ENCODE peak calls at places on chromosomes 6 and 20, in nine cellular contexts. F is retina; P is HEK293T; W is H54; E is myocyte; G is activated T-helper 1 cell treated with anti-CD3 and anti-CD28 coated beads, Interleukin-2, amount 50 U/mL, for 16 hours; I is NCI-H1092 treated with DMSO at 0.1 percent for 48 hours; R is astrocyte of the cerebellum; Y is H4. T is an unnamed sample.

GRCh38 chr6:90146914-90147668 is 149.6 kb downstream of the BACH2 start:
- DNase-seq in F (no peak), P (no peak), W (no peak), E (no peak), G (no peak), I (no peak), R (no peak), Y (no peak), T (no peak)

GRCh38 chr20:9301129-9302072 is 213.0 kb upstream of the LAMP5 start:
- DNase-seq in F (no peak), P (no peak), W (no peak), E (peak; percentile 27), G (no peak), I (peak; percentile 24), R (peak; percentile 43), Y (peak; percentile 84), T (no peak)

GRCh38 chr6:115613488-115613887 is 447.2 kb downstream of the FRK start:
- DNase-seq in F (no peak), P (no peak), W (no peak), E (peak; percentile 76), G (no peak), I (no peak), R (peak; percentile 96), Y (peak; percentile 9), T (no peak)

GRCh38 chr6:107704377-107705013 is 119.6 kb downstream of the SCML4 start:
- DNase-seq in F (peak; percentile 68), P (peak; percentile 61), W (no peak), E (peak; percentile 60), G (no peak), I (peak; percentile 7), R (peak; percentile 33), Y (peak; percentile 11), T (peak; percentile 11)

GRCh38 chr20:46648903-46649649 is 2.2 kb downstream of the SLC13A3 start:
- DNase-seq in F (no peak), P (no peak), W (no peak), E (peak; percentile 17), G (no peak), I (no peak), R (no peak), Y (no peak), T (no peak)

GRCh38 chr20:57671662-57672061 is 38.2 kb downstream of the PMEPA1 start:
- DNase-seq in F (no peak), P (no peak), W (peak; percentile 25), E (no peak), G (no peak), I (peak; percentile 72), R (no peak), Y (no peak), T (no peak)

GRCh38 chr6:137817219-137817618 is 49.8 kb upstream of the TNFAIP3 start:
- DNase-seq in F (no peak), P (no peak), W (no peak), E (no peak), G (no peak), I (no peak), R (no peak), Y (no peak), T (no peak)

GRCh38 chr6:4401408-4402367 is 266.3 kb upstream of the ECI2 start:
- DNase-seq in F (no peak), P (no peak), W (no peak), E (peak; percentile 56), G (no peak), I (no peak), R (no peak), Y (no peak), T (no peak)

GRCh38 chr6:9921366-9921765 is 493.5 kb downstream of the TFAP2A start:
- DNase-seq in F (no peak), P (no peak), W (no peak), E (no peak), G (no peak), I (no peak), R (no peak), Y (peak; percentile 22), T (no peak)

GRCh38 chr6:32845381-32845884 is 1.6 kb upstream of the PSMB8 start:
- DNase-seq in F (no peak), P (no peak), W (no peak), E (no peak), G (no peak), I (no peak), R (no peak), Y (no peak), T (no peak)

GRCh38 chr20:21391495-21392298 is 5.6 kb downstream of the NKX2-4 start:
- DNase-seq in F (peak; percentile 72), P (no peak), W (no peak), E (no peak), G (no peak), I (no peak), R (no peak), Y (no peak), T (no peak)

GRCh38 chr20:33660035-33660684 is 2.0 kb upstream of the C20orf144 start:
- DNase-seq in F (no peak), P (no peak), W (no peak), E (no peak), G (no peak), I (no peak), R (no peak), Y (no peak), T (no peak)

GRCh38 chr6:11974089-11974488 is 38.0 kb upstream of the HIVEP1 start:
- DNase-seq in F (no peak), P (no peak), W (no peak), E (no peak), G (no peak), I (no peak), R (no peak), Y (no peak), T (no peak)

GRCh38 chr6:131995924-131996323 is 44.8 kb upstream of the CCN2 start:
- DNase-seq in F (no peak), P (no peak), W (no peak), E (peak; percentile 70), G (no peak), I (no peak), R (peak; percentile 54), Y (no peak), T (peak; percentile 30)

GRCh38 chr6:167661456-167662103 is 165.1 kb upstream of the AFDN start:
- DNase-seq in F (no peak), P (no peak), W (no peak), E (no peak), G (no peak), I (no peak), R (no peak), Y (no peak), T (no peak)

GRCh38 chr20:23334111-23334510 is 16.5 kb upstream of the NXT1 start:
- DNase-seq in F (no peak), P (no peak), W (no peak), E (no peak), G (no peak), I (no peak), R (no peak), Y (no peak), T (no peak)

GRCh38 chr20:2421247-2421646 is 40.5 kb downstream of the TGM6 start:
- DNase-seq in F (no peak), P (no peak), W (no peak), E (no peak), G (no peak), I (peak; percentile 6), R (no peak), Y (no peak), T (no peak)

GRCh38 chr6:159037746-159038290 is 7.0 kb downstream of the TAGAP start:
- DNase-seq in F (no peak), P (no peak), W (no peak), E (no peak), G (no peak), I (no peak), R (no peak), Y (no peak), T (no peak)

GRCh38 chr6:45741437-45742166 is 274.1 kb downstream of the CLIC5 start:
- DNase-seq in F (no peak), P (no peak), W (no peak), E (peak; percentile 91), G (no peak), I (no peak), R (peak; percentile 75), Y (peak; percentile 85), T (no peak)

GRCh38 chr6:102474041-102474807 is 1080.7 kb downstream of the GRIK2 start:
- DNase-seq in F (no peak), P (no peak), W (no peak), E (no peak), G (no peak), I (no peak), R (no peak), Y (peak; percentile 3), T (no peak)

GRCh38 chr20:45363611-45364492 is 896 bp downstream of the SYS1 start:
- DNase-seq in F (no peak), P (no peak), W (no peak), E (no peak), G (no peak), I (no peak), R (no peak), Y (no peak), T (no peak)

GRCh38 chr20:1469306-1469905 is 2.8 kb upstream of the NSFL1C start:
- DNase-seq in F (no peak), P (no peak), W (no peak), E (no peak), G (no peak), I (no peak), R (no peak), Y (no peak), T (no peak)

GRCh38 chr6:134950482-134950881 is 581 bp upstream of the ALDH8A1 start:
- DNase-seq in F (no peak), P (no peak), W (no peak), E (no peak), G (no peak), I (no peak), R (no peak), Y (no peak), T (no peak)

GRCh38 chr6:17505767-17506280 is 94.3 kb upstream of the FAM8A1 start:
- DNase-seq in F (no peak), P (no peak), W (peak; percentile 26), E (peak; percentile 59), G (no peak), I (no peak), R (no peak), Y (peak; percentile 18), T (no peak)

GRCh38 chr6:162671580-162672165 is 55.9 kb downstream of the PRKN start:
- DNase-seq in F (no peak), P (no peak), W (no peak), E (no peak), G (no peak), I (no peak), R (no peak), Y (no peak), T (no peak)

GRCh38 chr20:57656821-57657536 is 36.8 kb upstream of the ZBP1 start:
- DNase-seq in F (no peak), P (no peak), W (no peak), E (no peak), G (peak; percentile 2), I (no peak), R (no peak), Y (no peak), T (no peak)

GRCh38 chr6:108027594-108027993 is 46.9 kb downstream of the OSTM1 start:
- DNase-seq in F (no peak), P (no peak), W (no peak), E (peak; percentile 36), G (no peak), I (peak; percentile 28), R (no peak), Y (no peak), T (peak; percentile 36)

GRCh38 chr6:90536516-90536915 is 50.4 kb downstream of the MAP3K7 start:
- DNase-seq in F (no peak), P (no peak), W (no peak), E (peak; percentile 77), G (no peak), I (no peak), R (no peak), Y (no peak), T (no peak)

GRCh38 chr6:93036835-93037234 is 382.5 kb downstream of the EPHA7 start:
- DNase-seq in F (no peak), P (peak; percentile 25), W (no peak), E (peak; percentile 15), G (no peak), I (no peak), R (peak; percentile 6), Y (peak; percentile 22), T (no peak)

GRCh38 chr6:48111143-48111506 is at the start of gene PTCHD4:
- DNase-seq in F (no peak), P (peak; percentile 10), W (no peak), E (peak; percentile 93), G (no peak), I (no peak), R (peak; percentile 59), Y (peak; percentile 88), T (peak; percentile 84)

GRCh38 chr20:25498280-25498606 is 87.1 kb downstream of the NINL start:
- DNase-seq in F (no peak), P (no peak), W (no peak), E (no peak), G (no peak), I (no peak), R (no peak), Y (no peak), T (no peak)

T was measured in Caki2.